ENCODE peak calls at places on chromosome X, in four cellular contexts. N is neural crest cell, D is foreskin fibroblast, T is tibial nerve. O is an unnamed sample.

GRCh38 chrX:45353462-45353861 is 152.8 kb upstream of the DIPK2B start:
- DNase-seq in N (no peak), D (peak), T (no peak), O (no peak)

GRCh38 chrX:97858592-97858991 is 974.9 kb downstream of the RPA4 start:
- DNase-seq in N (no peak), D (peak), T (no peak), O (no peak)

GRCh38 chrX:525134-525533 is 105.5 kb upstream of the SHOX start:
- DNase-seq in N (no peak), D (no peak), T (no peak), O (no peak)

GRCh38 chrX:103211012-103211715 is 3.7 kb upstream of the BEX4 start:
- DNase-seq in N (peak), D (peak), T (peak), O (no peak)

GRCh38 chrX:115894087-115894486 is 276.5 kb upstream of the AGTR2 start:
- DNase-seq in N (no peak), D (no peak), T (no peak), O (no peak)

GRCh38 chrX:45517090-45517973 is 316.7 kb upstream of the DIPK2B start:
- DNase-seq in N (no peak), D (peak), T (no peak), O (no peak)

GRCh38 chrX:123803331-123803983 is 56.4 kb upstream of the XIAP start:
- DNase-seq in N (no peak), D (peak), T (peak), O (peak)

GRCh38 chrX:108122748-108123147 is 31.2 kb downstream of the ATG4A start:
- DNase-seq in N (no peak), D (peak), T (no peak), O (peak)

GRCh38 chrX:50903387-50904027 is 7.0 kb upstream of the BMP15 start:
- DNase-seq in N (peak), D (peak), T (no peak), O (no peak)

GRCh38 chrX:37921758-37922157 is 74.4 kb upstream of the DYNLT3 start:
- DNase-seq in N (no peak), D (peak), T (no peak), O (peak)

GRCh38 chrX:13923289-13923688 is 106.4 kb upstream of the GPM6B start:
- DNase-seq in N (no peak), D (no peak), T (no peak), O (no peak)

GRCh38 chrX:53266175-53266574 is 15.2 kb downstream of the IQSEC2 start:
- DNase-seq in N (no peak), D (no peak), T (no peak), O (no peak)

GRCh38 chrX:31593353-31593752 is 521.5 kb upstream of the FTHL17 start:
- DNase-seq in N (no peak), D (no peak), T (no peak), O (no peak)

GRCh38 chrX:68238568-68238967 is 194.7 kb downstream of the OPHN1 start:
- DNase-seq in N (no peak), D (no peak), T (no peak), O (no peak)

GRCh38 chrX:121579016-121579760 is 531.8 kb downstream of the GLUD2 start:
- DNase-seq in N (peak), D (peak), T (peak), O (peak)

GRCh38 chrX:12961191-12961718 is 13.7 kb upstream of the TMSB4X start:
- DNase-seq in N (no peak), D (peak), T (no peak), O (no peak)

GRCh38 chrX:69469975-69470374 is 34.2 kb upstream of the NALF2 start:
- DNase-seq in N (no peak), D (no peak), T (no peak), O (no peak)

GRCh38 chrX:2500091-2500680 is 590 bp downstream of the DHRSX start:
- DNase-seq in N (peak), D (peak), T (no peak), O (no peak)

GRCh38 chrX:136176399-136176825 is 29.1 kb downstream of the FHL1 start:
- DNase-seq in N (no peak), D (peak), T (peak), O (no peak)

GRCh38 chrX:150227321-150227860 is 135.7 kb upstream of the MAMLD1 start:
- DNase-seq in N (no peak), D (no peak), T (no peak), O (no peak)
- TF ChIP-seq CTCF in N (no peak), D (no peak), T (no peak), O (no peak)

GRCh38 chrX:76555816-76556215 is 128.3 kb downstream of the MAGEE1 start:
- DNase-seq in N (peak), D (peak), T (no peak), O (no peak)
- TF ChIP-seq CTCF in N (no peak), D (no peak), T (no peak), O (no peak)

GRCh38 chrX:20596856-20597255 is 330.1 kb upstream of the RPS6KA3 start:
- DNase-seq in N (no peak), D (no peak), T (no peak), O (no peak)

GRCh38 chrX:20593402-20593801 is 326.7 kb upstream of the RPS6KA3 start:
- DNase-seq in N (no peak), D (no peak), T (no peak), O (no peak)

GRCh38 chrX:20595928-20596550 is 329.3 kb upstream of the RPS6KA3 start:
- DNase-seq in N (no peak), D (peak), T (no peak), O (no peak)

GRCh38 chrX:20593836-20594235 is 327.1 kb upstream of the RPS6KA3 start:
- DNase-seq in N (no peak), D (no peak), T (no peak), O (no peak)

GRCh38 chrX:20594985-20595384 is 328.3 kb upstream of the RPS6KA3 start:
- DNase-seq in N (no peak), D (peak), T (no peak), O (no peak)
- TF ChIP-seq CTCF in N (peak), D (no peak), T (no peak), O (no peak)

DNA sequence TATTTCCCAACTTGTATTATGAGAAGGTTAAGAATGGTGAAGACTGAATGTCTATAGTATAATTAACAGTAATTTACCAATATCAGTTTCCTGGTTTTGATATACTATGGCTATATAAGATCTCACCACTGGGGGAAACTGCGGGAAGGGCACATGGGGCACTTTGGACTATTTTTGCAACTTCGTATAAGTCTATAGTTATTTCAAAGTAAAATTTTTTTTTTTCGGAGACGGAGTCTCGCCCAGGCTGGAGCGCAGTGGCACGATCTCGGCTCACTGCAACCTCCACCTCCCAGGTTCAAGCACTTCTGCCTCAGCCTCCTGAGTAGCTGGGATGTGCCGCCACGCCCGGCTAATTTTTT is 46.1 kb downstream of the CXorf58 start:
- DNase-seq in N (no peak), D (no peak), T (no peak), O (no peak)
- TF ChIP-seq CTCF in N (peak), D (no peak), T (no peak), O (no peak)

GRCh38 chrX:150854856-150855255 is 43.6 kb downstream of the CD99L2 start:
- DNase-seq in N (no peak), D (no peak), T (no peak), O (no peak)
- TF ChIP-seq CTCF in N (no peak), D (no peak), T (no peak), O (no peak)